ENCODE peak calls at places on chromosomes 4 and X, in five cellular contexts. V is H9, W is mammary epithelial cell, T is IMR-90, Y is PC-3. O is an unnamed sample.

GRCh38 chr4:43855283-43855682 is 593.3 kb downstream of the KCTD8 start:
- DNase-seq in V (no peak), W (no peak), Y (no peak), T (no peak), O (no peak)

GRCh38 chr4:147137280-147137679 is 191.6 kb upstream of the TTC29 start:
- DNase-seq in W (no peak), Y (no peak), T (no peak), V (no peak), O (no peak)

GRCh38 chr4:86522349-86522748 is 71.8 kb upstream of the PTPN13 start:
- DNase-seq in T (no peak), V (no peak), Y (peak; percentile 37), W (no peak), O (no peak)

GRCh38 chrX:37746268-37746931 is 33.5 kb upstream of the CYBB start:
- DNase-seq in W (peak; percentile 41), Y (peak; percentile 64), V (no peak), T (no peak), O (no peak)

GRCh38 chrX:102930990-102931756 is 5.9 kb upstream of the RAB40AL start:
- DNase-seq in Y (peak; percentile 86), T (peak; percentile 37), V (no peak), W (peak; percentile 78), O (no peak)

GRCh38 chrX:115226929-115227328 is 7.0 kb downstream of the LRCH2 start:
- DNase-seq in V (peak; percentile 61), T (peak; percentile 28), Y (peak; percentile 66), W (peak; percentile 36), O (no peak)

GRCh38 chrX:15167826-15168225 is 102.1 kb downstream of the ASB9 start:
- DNase-seq in V (no peak), W (no peak), T (no peak), Y (no peak), O (no peak)

GRCh38 chr4:10100734-10101216 is 15.8 kb downstream of the WDR1 start:
- DNase-seq in W (no peak), V (no peak), Y (no peak), T (no peak), O (no peak)

GRCh38 chr4:55635760-55636621 is at the start of gene NMU:
- DNase-seq in Y (peak; percentile 79), W (peak; percentile 52), V (peak; percentile 65), T (no peak), O (no peak)

GRCh38 chr4:104591505-104591904 is 96.8 kb upstream of the CXXC4 start:
- DNase-seq in V (peak; percentile 84), Y (no peak), T (no peak), W (no peak), O (no peak)

GRCh38 chrX:57596109-57596870 is 4.5 kb downstream of the ZXDB start:
- DNase-seq in Y (peak; percentile 63), W (no peak), T (no peak), V (no peak), O (no peak)

GRCh38 chrX:110407910-110408545 is 49.4 kb downstream of the RTL9 start:
- DNase-seq in Y (peak; percentile 84), W (peak; percentile 63), V (peak; percentile 46), T (peak; percentile 71), O (no peak)

GRCh38 chr4:99834569-99834968 is 17.9 kb downstream of the DAPP1 start:
- DNase-seq in V (no peak), Y (no peak), W (no peak), T (no peak), O (no peak)

GRCh38 chr4:54542540-54543041 is 115.2 kb upstream of the KIT start:
- DNase-seq in Y (no peak), V (no peak), W (no peak), T (peak; percentile 16), O (no peak)

GRCh38 chr4:54937501-54937900 is 187.9 kb downstream of the KDR start:
- DNase-seq in T (no peak), Y (peak; percentile 27), V (no peak), W (no peak), O (no peak)

GRCh38 chrX:18887177-18887820 is 96.6 kb downstream of the PHKA2 start:
- DNase-seq in Y (no peak), T (no peak), V (no peak), W (no peak), O (no peak)

GRCh38 chr4:87093443-87094123 is 126.8 kb downstream of the KLHL8 start:
- DNase-seq in T (peak; percentile 72), V (peak; percentile 50), Y (peak; percentile 72), W (peak; percentile 89), O (peak; percentile 39)

GRCh38 chr4:76630748-76631147 is 195.7 kb downstream of the SHROOM3 start:
- DNase-seq in V (no peak), W (no peak), T (peak; percentile 21), Y (no peak), O (peak; percentile 37)

GRCh38 chr4:64230709-64231310 is 178.4 kb downstream of the TECRL start:
- DNase-seq in W (peak; percentile 6), Y (peak; percentile 15), V (no peak), T (peak; percentile 4), O (peak; percentile 10)

GRCh38 chr4:26330946-26331345 is 10.1 kb downstream of the RBPJ start:
- DNase-seq in V (no peak), W (no peak), T (no peak), Y (no peak), O (no peak)
- H3K9ac ChIP-seq in V (no peak overlapping the region), W (no peak overlapping the region), T (no peak overlapping the region), Y (no peak overlapping the region), O (peak overlapping the region; percentile 7)

DNA sequence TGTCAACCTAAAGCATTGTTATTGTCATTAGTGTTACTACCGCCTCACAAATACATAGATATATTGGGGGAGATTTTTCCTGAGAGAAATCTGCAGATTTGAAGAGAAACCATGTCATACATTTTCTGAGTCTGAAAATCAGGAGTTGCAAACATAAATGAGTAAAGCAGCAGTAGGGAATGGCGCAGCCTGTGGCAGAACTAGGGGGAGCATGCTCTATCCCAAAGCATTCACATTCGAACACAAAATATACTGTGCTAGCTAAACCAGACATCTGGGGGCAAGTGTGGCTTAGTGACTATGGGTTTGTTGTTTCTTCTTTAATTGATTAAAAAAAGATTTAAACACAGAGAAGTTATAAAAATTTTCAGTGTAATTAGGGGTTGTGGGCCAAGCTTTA is 83.2 kb downstream of the CPE start:
- DNase-seq in T (no peak), W (no peak), V (no peak), Y (no peak), O (no peak)
- TF ChIP-seq CTCF in T (no peak), W (no peak), V (no peak), Y (no peak), O (no peak)

GRCh38 chrX:147923605-147924004 is 11.9 kb downstream of the FMR1 start:
- DNase-seq in W (no peak), T (no peak), V (no peak), Y (no peak), O (no peak)
- H4K20me1 ChIP-seq in W (no peaks in the 10 kb centered on the region), T (peaks cover 5% of the 10 kb centered on the region), V (no peaks in the 10 kb centered on the region), Y (no peaks in the 10 kb centered on the region), O (peaks cover 11% of the 10 kb centered on the region)

GRCh38 chr4:128388352-128388630 is 100.7 kb upstream of the PGRMC2 start:
- DNase-seq in W (peak; percentile 41), V (no peak), T (no peak), Y (peak; percentile 54), O (peak; percentile 8)

GRCh38 chr4:128385199-128385598 is 97.6 kb upstream of the PGRMC2 start:
- DNase-seq in W (no peak), T (no peak), Y (no peak), V (no peak), O (peak; percentile 4)

GRCh38 chr4:128385683-128386304 is 98.2 kb upstream of the PGRMC2 start:
- DNase-seq in V (no peak), W (peak; percentile 82), Y (peak; percentile 8), T (peak; percentile 80), O (peak; percentile 57)

GRCh38 chr4:128387600-128388351 is 100.2 kb upstream of the PGRMC2 start:
- DNase-seq in V (no peak), T (peak; percentile 43), W (peak; percentile 58), Y (peak; percentile 52), O (peak; percentile 53)

DNA sequence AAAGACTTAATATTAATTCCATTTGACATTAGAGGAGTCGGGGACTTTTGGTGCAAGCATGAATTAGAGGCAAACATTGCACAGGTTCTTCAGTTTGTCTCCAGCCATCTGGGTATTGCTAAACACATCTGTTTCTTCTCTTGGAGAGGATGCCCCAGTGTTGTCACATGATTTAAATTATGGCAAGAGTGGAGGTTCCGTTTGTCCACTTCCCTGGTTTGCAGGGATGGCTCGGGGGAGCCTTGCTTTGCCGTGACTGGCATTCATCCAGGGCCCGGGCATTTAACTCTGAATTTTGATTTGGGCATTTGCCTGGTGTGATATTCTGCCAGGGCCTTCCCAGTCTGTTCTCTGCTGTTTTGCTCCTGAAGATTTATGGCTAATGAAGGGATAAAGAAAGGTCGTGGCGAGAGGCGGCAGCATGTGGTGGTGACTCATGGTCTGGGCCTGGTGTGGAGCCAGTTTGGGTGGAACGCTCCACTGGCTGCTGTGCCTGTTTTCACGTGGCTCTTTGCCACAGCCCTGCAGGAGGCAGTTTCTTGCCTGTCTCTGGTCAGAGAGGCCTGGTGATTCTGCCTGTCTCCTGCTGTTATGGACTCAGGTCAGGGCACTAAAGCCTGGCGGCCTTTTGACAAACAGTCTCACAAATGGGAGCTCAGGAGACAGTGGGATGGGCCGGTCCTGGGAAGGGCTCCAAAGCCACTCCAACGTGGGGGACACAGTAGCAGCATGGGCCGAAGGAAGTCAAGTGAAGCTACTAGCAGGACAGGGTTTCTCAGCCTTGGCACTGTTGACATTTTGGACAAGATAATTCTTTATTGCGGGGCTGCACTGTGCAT is 99.4 kb upstream of the PGRMC2 start:
- DNase-seq in V (no peak), Y (peak; percentile 82), W (peak; percentile 83), T (peak; percentile 97), O (peak; percentile 98)
- H3K9ac ChIP-seq in V (no peak overlapping the region), Y (no peak overlapping the region), W (no peak overlapping the region), T (peak overlapping the region; percentile 64), O (peak overlapping the region; percentile 63)

GRCh38 chr4:80215449-80216052 is 18.2 kb downstream of the PRDM8 start:
- DNase-seq in V (no peak), Y (peak; percentile 50), T (peak; percentile 64), W (no peak), O (peak; percentile 31)
- TF ChIP-seq CTCF in V (peak; percentile 81), Y (peak; percentile 68), T (peak; percentile 74), W (peak; percentile 61), O (peak; percentile 72)

GRCh38 chr4:139036885-139037284 is 21.3 kb downstream of the NOCT start:
- DNase-seq in T (no peak), Y (no peak), W (no peak), V (no peak), O (no peak)
- H4K20me1 ChIP-seq in T (peaks cover 69% of the 10 kb centered on the region), Y (peaks cover 46% of the 10 kb centered on the region), W (peaks cover 2% of the 10 kb centered on the region), V (no peaks in the 10 kb centered on the region), O (peaks cover 92% of the 10 kb centered on the region)